ENCODE peak calls at places on chromosomes 2 and 18, in seven cellular contexts. R is breast epithelium, Q is A549, W is HCT116, S is thyroid gland, O is upper lobe of left lung, Z is stomach. D is an unnamed sample.

GRCh38 chr2:230824406-230824978 is 40.2 kb upstream of the ITM2C start:
- DNase-seq in R (peak; percentile 35), Q (peak; percentile 46), W (peak; percentile 77), S (peak; percentile 40), O (no peak), Z (peak; percentile 34), D (peak; percentile 64)

GRCh38 chr2:60481257-60481656 is 72.2 kb downstream of the BCL11A start:
- DNase-seq in R (no peak), Q (no peak), W (no peak), S (no peak), O (no peak), Z (no peak), D (no peak)

GRCh38 chr2:70258532-70258875 is 567 bp downstream of the PCYOX1 start:
- DNase-seq in R (peak; percentile 40), Q (no peak), W (no peak), S (peak; percentile 78), O (no peak), Z (peak; percentile 72), D (peak; percentile 75)

GRCh38 chr2:162430323-162430722 is 86.4 kb downstream of the GCA start:
- DNase-seq in R (no peak), Q (no peak), W (no peak), S (no peak), O (no peak), Z (peak; percentile 29), D (no peak)

GRCh38 chr2:61179701-61180639 is 18.0 kb downstream of the C2orf74 start:
- DNase-seq in R (no peak), Q (no peak), W (no peak), S (peak; percentile 37), O (no peak), Z (peak; percentile 79), D (peak; percentile 91)

GRCh38 chr2:31246184-31246852 is 12.4 kb downstream of the EHD3 start:
- DNase-seq in R (no peak), Q (no peak), W (no peak), S (no peak), O (no peak), Z (no peak), D (no peak)

GRCh38 chr2:33405180-33406105 is 71.0 kb upstream of the RASGRP3 start:
- DNase-seq in R (no peak), Q (no peak), W (no peak), S (no peak), O (no peak), Z (no peak), D (no peak)

GRCh38 chr2:109195193-109196045 is 66.4 kb downstream of the SH3RF3 start:
- DNase-seq in R (no peak), Q (no peak), W (no peak), S (no peak), O (no peak), Z (no peak), D (no peak)

GRCh38 chr18:41881285-41881684 is 73.7 kb upstream of the PIK3C3 start:
- DNase-seq in R (no peak), Q (no peak), W (no peak), S (no peak), O (no peak), Z (no peak), D (no peak)

GRCh38 chr2:182616471-182617393 is 99.3 kb upstream of the DNAJC10 start:
- DNase-seq in R (no peak), Q (no peak), W (no peak), S (no peak), O (no peak), Z (no peak), D (no peak)

DNA sequence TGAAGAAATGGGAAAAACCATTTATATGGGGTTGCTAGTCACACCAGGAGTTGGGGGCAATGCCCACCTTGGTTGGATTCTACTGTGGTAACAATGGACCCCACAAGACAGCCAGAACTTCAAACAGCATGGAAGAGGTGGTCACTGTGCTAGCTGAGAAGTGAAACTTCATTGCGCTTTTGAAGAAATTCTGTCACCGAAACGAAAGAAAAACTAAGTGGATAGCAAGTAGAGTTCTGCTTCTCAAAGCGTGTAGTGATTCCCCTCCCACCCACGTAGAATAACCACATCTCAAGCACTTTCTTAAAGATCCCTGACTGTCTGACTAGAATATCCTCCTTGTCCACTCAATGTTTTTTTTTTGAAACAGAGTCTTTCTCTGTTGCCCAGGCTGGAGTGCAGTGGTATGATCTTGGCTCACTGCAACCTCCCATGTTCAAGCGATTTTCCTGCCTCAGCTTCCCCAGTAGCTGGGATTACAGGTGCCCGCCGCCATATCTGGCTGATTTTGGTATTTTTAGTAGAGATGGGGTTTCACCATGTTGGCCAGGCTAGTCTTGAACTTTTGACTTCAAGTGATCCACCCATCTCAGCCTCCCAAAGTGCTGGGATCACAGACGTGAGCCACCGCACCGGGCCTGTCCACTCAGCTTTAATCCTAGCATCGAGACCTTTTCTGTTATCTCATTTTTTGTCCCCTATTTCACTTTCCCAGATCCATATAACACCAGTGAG is 30.1 kb upstream of the CCL20 start:
- DNase-seq in R (no peak), Q (no peak), W (no peak), S (no peak), O (no peak), Z (no peak), D (no peak)
- TF ChIP-seq POLR2A in R (no peak), Q (no peak), W (no peak), S (no peak), O (no peak), Z (no peak), D (no peak)

DNA sequence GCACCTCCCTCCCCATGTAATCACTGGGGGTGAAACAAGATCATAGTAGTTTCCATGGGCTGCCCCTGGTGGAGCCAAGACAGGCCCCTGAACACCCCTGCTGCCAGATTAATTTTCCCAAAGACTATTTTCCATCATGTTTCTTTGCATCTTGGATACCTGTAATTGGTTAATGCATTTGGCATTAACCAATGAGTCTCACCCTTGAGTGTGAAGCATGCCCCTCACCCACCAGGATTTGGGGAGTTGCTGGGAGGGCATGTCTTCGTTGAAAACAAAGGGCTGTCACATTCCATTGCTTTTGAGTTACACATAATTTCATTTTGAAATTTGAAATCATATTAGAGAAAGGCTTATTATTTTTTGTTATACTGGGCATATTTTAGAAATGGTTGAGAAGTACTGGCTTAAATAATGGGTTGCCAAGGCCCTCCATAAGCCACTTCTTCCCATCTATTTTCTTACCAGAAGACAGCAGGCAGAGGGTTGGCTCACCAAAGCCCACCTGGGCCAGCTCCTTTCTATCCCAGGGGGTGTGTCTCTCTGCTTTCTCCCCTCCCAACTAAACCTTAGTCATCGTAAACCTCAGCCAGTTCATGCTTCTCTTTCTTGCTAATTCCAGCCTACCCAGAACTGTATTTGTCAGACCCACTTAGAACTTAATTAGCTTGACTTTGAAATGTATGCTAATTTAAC is 51.8 kb downstream of the ATIC start:
- DNase-seq in R (no peak), Q (no peak), W (no peak), S (no peak), O (no peak), Z (no peak), D (no peak)
- H3K27ac ChIP-seq in R (no peak overlapping the region), Q (no peak overlapping the region), W (no peak overlapping the region), S (no peak overlapping the region), O (no peak overlapping the region), Z (no peak overlapping the region), D (no peak overlapping the region)

DNA sequence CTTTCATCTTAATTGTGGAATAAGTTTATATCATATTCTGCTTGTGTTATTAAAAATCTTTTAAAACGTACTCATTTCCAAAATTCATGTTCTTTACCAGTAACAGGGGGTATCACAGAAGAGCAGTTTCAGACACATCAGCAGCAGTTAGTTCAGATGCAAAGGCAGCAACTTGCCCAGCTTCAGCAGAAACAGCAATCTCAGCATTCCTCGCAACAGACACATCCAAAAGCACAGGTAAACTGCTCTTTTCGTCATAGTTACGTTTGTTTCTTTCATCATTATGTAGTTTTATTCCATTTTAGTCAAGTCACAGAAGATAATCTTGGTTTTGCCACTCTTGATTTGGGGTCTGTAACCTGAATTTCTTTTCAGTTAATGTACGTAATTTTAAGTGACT is 93.5 kb upstream of the KIF5C start:
- DNase-seq in R (no peak), Q (no peak), W (no peak), S (no peak), O (no peak), Z (no peak), D (no peak)
- H3K4me1 ChIP-seq in R (no peaks in the 10 kb centered on the region), Q (no peaks in the 10 kb centered on the region), W (no peaks in the 10 kb centered on the region), S (no peaks in the 10 kb centered on the region), O (no peaks in the 10 kb centered on the region), Z (no peaks in the 10 kb centered on the region), D (no peaks in the 10 kb centered on the region)

GRCh38 chr2:16612490-16612889 is 53.1 kb downstream of the CYRIA start:
- DNase-seq in R (no peak), Q (no peak), W (no peak), S (no peak), O (no peak), Z (no peak), D (no peak)
- TF ChIP-seq POLR2A in R (no peak), Q (no peak), W (no peak), S (no peak), O (no peak), Z (no peak), D (no peak)

GRCh38 chr2:171412571-171412970 is 21.2 kb downstream of the METTL8 start:
- DNase-seq in R (no peak), Q (no peak), W (no peak), S (no peak), O (no peak), Z (no peak), D (no peak)
- H3K27ac ChIP-seq in R (no peak overlapping the region), Q (no peak overlapping the region), W (no peak overlapping the region), S (no peak overlapping the region), O (no peak overlapping the region), Z (no peak overlapping the region), D (no peak overlapping the region)

DNA sequence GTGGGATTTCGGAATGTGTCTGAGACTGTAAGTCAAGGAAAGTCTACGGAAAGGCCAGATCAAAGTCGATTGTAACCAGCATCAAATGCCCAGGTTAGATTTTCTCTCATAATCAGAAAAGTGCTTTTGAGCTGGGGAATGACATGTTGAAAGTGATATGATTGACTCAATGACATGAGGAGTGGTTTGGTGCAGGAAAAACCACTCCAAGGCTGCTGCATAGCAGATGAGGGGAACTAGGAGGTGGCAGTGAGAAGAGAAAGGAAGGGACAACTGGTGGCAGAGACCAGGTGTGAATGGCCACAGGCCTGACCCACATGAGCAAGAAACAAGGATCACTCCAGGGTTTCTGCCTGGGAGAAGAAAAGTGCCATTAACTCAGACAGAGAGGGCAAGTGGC is 822 bp downstream of the SLC35F6 start:
- DNase-seq in R (no peak), Q (no peak), W (no peak), S (no peak), O (no peak), Z (no peak), D (no peak)
- H3K4me1 ChIP-seq in R (peaks cover 15% of the 10 kb centered on the region), Q (peaks cover 58% of the 10 kb centered on the region), W (peaks cover 64% of the 10 kb centered on the region), S (peaks cover 66% of the 10 kb centered on the region), O (peaks cover 52% of the 10 kb centered on the region), Z (peaks cover 60% of the 10 kb centered on the region), D (peaks cover 49% of the 10 kb centered on the region)

DNA sequence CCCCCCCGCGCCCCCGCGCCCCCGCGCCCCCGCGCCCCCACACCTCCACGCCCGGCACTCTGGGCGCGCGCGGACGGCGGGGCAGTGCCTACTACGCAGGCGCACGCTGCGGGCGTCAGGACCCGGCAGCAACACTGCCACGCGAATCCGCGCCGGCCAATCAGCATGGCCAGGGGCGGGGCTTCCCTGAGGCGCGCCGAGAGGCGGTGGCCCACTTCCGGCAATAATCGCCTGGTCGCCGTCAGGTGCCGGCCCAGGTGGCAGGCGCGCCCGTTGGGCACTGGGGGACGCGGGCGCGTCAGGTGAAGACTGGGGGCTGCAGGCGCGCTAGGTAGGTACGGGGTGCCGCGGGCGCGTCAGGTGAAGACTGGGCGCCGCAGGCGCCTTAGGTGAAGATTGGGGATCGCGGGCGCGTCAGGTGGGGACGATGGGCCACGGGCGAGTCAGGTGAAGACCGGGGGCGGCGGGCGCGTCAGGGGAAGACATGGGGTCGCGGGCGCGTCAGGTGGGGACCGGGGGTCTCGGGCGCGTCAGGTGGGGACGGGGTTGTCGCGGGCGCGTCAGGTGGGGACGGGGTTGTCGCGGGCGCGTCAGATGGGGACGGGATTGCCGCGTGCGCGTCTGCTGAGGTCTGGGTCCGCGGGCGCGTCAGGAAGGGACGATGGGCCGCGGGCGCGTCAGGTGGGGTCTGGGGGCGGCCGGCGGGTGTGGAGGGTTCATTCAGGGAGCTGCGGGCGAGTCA is 219.1 kb downstream of the RTP5 start:
- DNase-seq in R (peak; percentile 89), Q (peak; percentile 61), W (peak; percentile 58), S (peak; percentile 95), O (peak; percentile 99), Z (peak; percentile 96), D (peak; percentile 96)
- TF ChIP-seq POLR2A in R (no peak), Q (no peak), W (no peak), S (peak; percentile 86), O (no peak), Z (no peak), D (peak; percentile 84)

D was measured in adrenal gland.